ENCODE peak calls at places on chromosomes 13 and 19, in four cellular contexts. One of them, this sample, is unnamed.

GRCh38 chr13:38688674-38689073 is 1.8 kb downstream of the FREM2 start:
- DNase-seq in esophagus squamous epithelium: no peak
- DNase-seq in neural progenitor cell: no peak
- DNase-seq in foreskin fibroblast: no peak
- DNase-seq in this sample: no peak

GRCh38 chr19:50313812-50314536 is 15.2 kb downstream of the KCNC3 start:
- DNase-seq in esophagus squamous epithelium: no peak
- DNase-seq in neural progenitor cell: peak; percentile 43
- DNase-seq in foreskin fibroblast: no peak
- DNase-seq in this sample: no peak

GRCh38 chr19:10110076-10110971 is 1.2 kb upstream of the P2RY11 start:
- DNase-seq in esophagus squamous epithelium: no peak
- DNase-seq in neural progenitor cell: no peak
- DNase-seq in foreskin fibroblast: no peak
- DNase-seq in this sample: no peak

GRCh38 chr13:113803409-113804016 is 44.5 kb downstream of the TMEM255B start:
- DNase-seq in esophagus squamous epithelium: no peak
- DNase-seq in neural progenitor cell: no peak
- DNase-seq in foreskin fibroblast: no peak
- DNase-seq in this sample: no peak

GRCh38 chr19:4294389-4294788 is 7.8 kb downstream of the TMIGD2 start:
- DNase-seq in esophagus squamous epithelium: no peak
- DNase-seq in neural progenitor cell: no peak
- DNase-seq in foreskin fibroblast: no peak
- DNase-seq in this sample: no peak

GRCh38 chr19:38337360-38337653 is 1.7 kb downstream of the CATSPERG start:
- DNase-seq in esophagus squamous epithelium: no peak
- DNase-seq in neural progenitor cell: no peak
- DNase-seq in foreskin fibroblast: no peak
- DNase-seq in this sample: no peak

GRCh38 chr13:112748947-112749346 is 59.1 kb downstream of the ATP11A start:
- DNase-seq in esophagus squamous epithelium: no peak
- DNase-seq in neural progenitor cell: no peak
- DNase-seq in foreskin fibroblast: no peak
- DNase-seq in this sample: peak; percentile 67

GRCh38 chr13:44903596-44903995 is 85.7 kb downstream of the NUFIP1 start:
- DNase-seq in esophagus squamous epithelium: no peak
- DNase-seq in neural progenitor cell: peak; percentile 56
- DNase-seq in foreskin fibroblast: peak; percentile 87
- DNase-seq in this sample: peak; percentile 95

GRCh38 chr19:5851302-5851701 is at the start of gene FUT3:
- DNase-seq in esophagus squamous epithelium: no peak
- DNase-seq in neural progenitor cell: no peak
- DNase-seq in foreskin fibroblast: no peak
- DNase-seq in this sample: no peak

GRCh38 chr19:2490659-2491058 is 14.7 kb downstream of the GADD45B start:
- DNase-seq in esophagus squamous epithelium: no peak
- DNase-seq in neural progenitor cell: no peak
- DNase-seq in foreskin fibroblast: no peak
- DNase-seq in this sample: no peak

GRCh38 chr13:31409678-31410356 is 210.0 kb downstream of the B3GLCT start:
- DNase-seq in esophagus squamous epithelium: no peak
- DNase-seq in neural progenitor cell: peak; percentile 26
- DNase-seq in foreskin fibroblast: no peak
- DNase-seq in this sample: peak; percentile 16

GRCh38 chr19:23060016-23060415 is 56.8 kb upstream of the ZNF730 start:
- DNase-seq in esophagus squamous epithelium: no peak
- DNase-seq in neural progenitor cell: no peak
- DNase-seq in foreskin fibroblast: no peak
- DNase-seq in this sample: no peak

GRCh38 chr19:28883241-28883693 is 329.7 kb downstream of the UQCRFS1 start:
- DNase-seq in esophagus squamous epithelium: no peak
- DNase-seq in neural progenitor cell: peak; percentile 41
- DNase-seq in foreskin fibroblast: peak; percentile 8
- DNase-seq in this sample: peak; percentile 92

GRCh38 chr19:18776736-18777135 is 14.4 kb downstream of the COMP start:
- DNase-seq in esophagus squamous epithelium: no peak
- DNase-seq in neural progenitor cell: no peak
- DNase-seq in foreskin fibroblast: peak; percentile 59
- DNase-seq in this sample: peak; percentile 40

GRCh38 chr13:44906758-44907157 is 82.5 kb downstream of the NUFIP1 start:
- DNase-seq in esophagus squamous epithelium: no peak
- DNase-seq in neural progenitor cell: no peak
- DNase-seq in foreskin fibroblast: peak; percentile 57
- DNase-seq in this sample: peak; percentile 91

GRCh38 chr19:6113616-6114188 is 3.4 kb upstream of the RFX2 start:
- DNase-seq in esophagus squamous epithelium: no peak
- DNase-seq in neural progenitor cell: no peak
- DNase-seq in foreskin fibroblast: no peak
- DNase-seq in this sample: no peak

GRCh38 chr13:78750735-78751134 is 91.8 kb upstream of the OBI1 start:
- DNase-seq in esophagus squamous epithelium: no peak
- DNase-seq in neural progenitor cell: no peak
- DNase-seq in foreskin fibroblast: no peak
- DNase-seq in this sample: no peak

GRCh38 chr13:40619479-40619814 is 47.0 kb downstream of the FOXO1 start:
- DNase-seq in esophagus squamous epithelium: no peak
- DNase-seq in neural progenitor cell: no peak
- DNase-seq in foreskin fibroblast: no peak
- DNase-seq in this sample: peak; percentile 27
- TF ChIP-seq CTCF in esophagus squamous epithelium: no peak
- TF ChIP-seq CTCF in neural progenitor cell: no peak
- TF ChIP-seq CTCF in foreskin fibroblast: no peak
- TF ChIP-seq CTCF in this sample: no peak

DNA sequence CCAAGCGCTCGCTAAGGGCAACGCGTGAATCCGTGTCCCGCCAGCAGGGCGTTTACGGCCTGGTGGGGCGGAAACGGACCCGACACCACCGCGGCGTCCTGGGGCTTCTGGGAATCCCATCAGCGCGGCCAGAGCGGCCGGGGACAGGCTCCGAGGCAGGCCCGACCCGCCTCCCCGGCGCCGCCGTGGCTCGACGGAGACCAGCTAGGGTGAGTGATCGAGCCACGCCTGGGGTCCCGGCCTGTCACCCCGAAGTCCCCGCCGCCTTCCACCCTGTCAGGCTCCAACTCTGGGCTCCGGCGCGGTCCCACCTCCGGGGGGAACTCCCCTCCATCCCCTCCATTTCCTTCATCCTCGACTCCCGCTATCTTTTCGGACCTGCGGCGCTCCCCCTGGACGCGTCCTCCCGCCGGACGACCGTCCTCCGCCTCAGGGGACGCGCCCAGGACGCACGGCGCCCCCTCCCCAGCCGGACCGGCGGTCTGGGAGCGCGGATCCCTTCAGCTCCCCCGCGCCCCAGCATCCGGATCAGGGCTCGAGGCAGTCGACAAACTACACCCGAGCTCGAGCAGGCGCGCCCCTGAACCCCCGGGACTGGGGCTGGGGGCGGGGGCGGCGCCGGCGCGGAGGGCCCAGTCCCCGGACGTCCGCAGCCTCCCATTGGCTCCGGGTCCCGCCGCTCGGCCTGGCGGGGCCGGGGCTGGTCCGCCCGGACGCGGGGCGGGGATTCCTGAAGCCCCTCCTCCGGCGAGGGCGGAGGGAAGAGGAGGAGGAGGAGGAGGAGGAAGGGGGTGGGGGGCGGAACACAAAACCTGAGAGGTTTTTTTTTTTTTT is 643 bp upstream of the BICRA start:
- DNase-seq in esophagus squamous epithelium: peak; percentile 41
- DNase-seq in neural progenitor cell: peak; percentile 98
- DNase-seq in foreskin fibroblast: peak; percentile 94
- DNase-seq in this sample: peak; percentile 90
- TF ChIP-seq CTCF in esophagus squamous epithelium: peak; percentile 62
- TF ChIP-seq CTCF in neural progenitor cell: no peak
- TF ChIP-seq CTCF in foreskin fibroblast: peak; percentile 15
- TF ChIP-seq CTCF in this sample: peak; percentile 45

GRCh38 chr13:102847272-102848234 is 1.7 kb downstream of the ERCC5 start:
- DNase-seq in esophagus squamous epithelium: no peak
- DNase-seq in neural progenitor cell: peak; percentile 46
- DNase-seq in foreskin fibroblast: no peak
- DNase-seq in this sample: peak; percentile 73
- TF ChIP-seq CTCF in esophagus squamous epithelium: peak; percentile 75
- TF ChIP-seq CTCF in neural progenitor cell: peak; percentile 81
- TF ChIP-seq CTCF in foreskin fibroblast: peak; percentile 53
- TF ChIP-seq CTCF in this sample: peak; percentile 78

GRCh38 chr13:107680115-107680514 is 535.2 kb downstream of the LIG4 start:
- DNase-seq in esophagus squamous epithelium: no peak
- DNase-seq in neural progenitor cell: no peak
- DNase-seq in foreskin fibroblast: no peak
- DNase-seq in this sample: no peak
- TF ChIP-seq CTCF in esophagus squamous epithelium: no peak
- TF ChIP-seq CTCF in neural progenitor cell: peak; percentile 17
- TF ChIP-seq CTCF in foreskin fibroblast: no peak
- TF ChIP-seq CTCF in this sample: no peak